ENCODE peak calls at places on chromosomes 4 and X, in seven cellular contexts. One of them, this sample, is unnamed.

GRCh38 chr4:23614284-23614892 is 275.5 kb downstream of the PPARGC1A start:
- DNase-seq in AG09319: no peak
- DNase-seq in gastrocnemius medialis: peak
- DNase-seq in stimulated activated CD4-positive, alpha-beta T cell treated with anti-CD3 and anti-CD28 coated beads, Interleukin-1b, Interleukin-23, amount 100 ng/mL, for 48 hours: no peak
- DNase-seq in activated gamma-delta T cell treated with Interleukin-2 at 50 U/mL for 16 hours: no peak
- DNase-seq in psoas muscle: no peak
- DNase-seq in nucleus accumbens: no peak
- DNase-seq in this sample: no peak

GRCh38 chr4:41426523-41426922 is 111.4 kb upstream of the LIMCH1 start:
- DNase-seq in AG09319: no peak
- DNase-seq in activated gamma-delta T cell treated with Interleukin-2 at 50 U/mL for 16 hours: no peak
- DNase-seq in gastrocnemius medialis: no peak
- DNase-seq in psoas muscle: no peak
- DNase-seq in nucleus accumbens: no peak
- DNase-seq in stimulated activated CD4-positive, alpha-beta T cell treated with anti-CD3 and anti-CD28 coated beads, Interleukin-1b, Interleukin-23, amount 100 ng/mL, for 48 hours: no peak
- DNase-seq in this sample: no peak

GRCh38 chr4:176774852-176775251 is 17.9 kb downstream of the VEGFC start:
- DNase-seq in activated gamma-delta T cell treated with Interleukin-2 at 50 U/mL for 16 hours: no peak
- DNase-seq in stimulated activated CD4-positive, alpha-beta T cell treated with anti-CD3 and anti-CD28 coated beads, Interleukin-1b, Interleukin-23, amount 100 ng/mL, for 48 hours: no peak
- DNase-seq in gastrocnemius medialis: no peak
- DNase-seq in AG09319: no peak
- DNase-seq in psoas muscle: no peak
- DNase-seq in nucleus accumbens: no peak
- DNase-seq in this sample: no peak

GRCh38 chrX:153495903-153496629 is 1.3 kb downstream of the BGN start:
- DNase-seq in psoas muscle: no peak
- DNase-seq in stimulated activated CD4-positive, alpha-beta T cell treated with anti-CD3 and anti-CD28 coated beads, Interleukin-1b, Interleukin-23, amount 100 ng/mL, for 48 hours: no peak
- DNase-seq in AG09319: no peak
- DNase-seq in activated gamma-delta T cell treated with Interleukin-2 at 50 U/mL for 16 hours: no peak
- DNase-seq in gastrocnemius medialis: no peak
- DNase-seq in nucleus accumbens: no peak
- DNase-seq in this sample: no peak

GRCh38 chrX:57286507-57287251 is at the start of gene FAAH2:
- DNase-seq in gastrocnemius medialis: no peak
- DNase-seq in psoas muscle: peak
- DNase-seq in AG09319: no peak
- DNase-seq in activated gamma-delta T cell treated with Interleukin-2 at 50 U/mL for 16 hours: peak
- DNase-seq in nucleus accumbens: no peak
- DNase-seq in stimulated activated CD4-positive, alpha-beta T cell treated with anti-CD3 and anti-CD28 coated beads, Interleukin-1b, Interleukin-23, amount 100 ng/mL, for 48 hours: peak
- DNase-seq in this sample: peak

GRCh38 chr4:122633211-122633610 is 12.3 kb upstream of the IL21 start:
- DNase-seq in nucleus accumbens: no peak
- DNase-seq in psoas muscle: no peak
- DNase-seq in gastrocnemius medialis: no peak
- DNase-seq in AG09319: peak
- DNase-seq in activated gamma-delta T cell treated with Interleukin-2 at 50 U/mL for 16 hours: no peak
- DNase-seq in stimulated activated CD4-positive, alpha-beta T cell treated with anti-CD3 and anti-CD28 coated beads, Interleukin-1b, Interleukin-23, amount 100 ng/mL, for 48 hours: no peak
- DNase-seq in this sample: no peak

GRCh38 chr4:38322709-38323108 is 341.3 kb upstream of the KLF3 start:
- DNase-seq in AG09319: peak
- DNase-seq in activated gamma-delta T cell treated with Interleukin-2 at 50 U/mL for 16 hours: no peak
- DNase-seq in psoas muscle: peak
- DNase-seq in nucleus accumbens: no peak
- DNase-seq in gastrocnemius medialis: peak
- DNase-seq in stimulated activated CD4-positive, alpha-beta T cell treated with anti-CD3 and anti-CD28 coated beads, Interleukin-1b, Interleukin-23, amount 100 ng/mL, for 48 hours: no peak
- DNase-seq in this sample: no peak

GRCh38 chr4:10762541-10762940 is 78.0 kb upstream of the CLNK start:
- DNase-seq in stimulated activated CD4-positive, alpha-beta T cell treated with anti-CD3 and anti-CD28 coated beads, Interleukin-1b, Interleukin-23, amount 100 ng/mL, for 48 hours: no peak
- DNase-seq in gastrocnemius medialis: no peak
- DNase-seq in nucleus accumbens: no peak
- DNase-seq in psoas muscle: no peak
- DNase-seq in AG09319: no peak
- DNase-seq in activated gamma-delta T cell treated with Interleukin-2 at 50 U/mL for 16 hours: no peak
- DNase-seq in this sample: no peak

GRCh38 chr4:168071304-168071703 is 21.0 kb upstream of the ANXA10 start:
- DNase-seq in nucleus accumbens: no peak
- DNase-seq in psoas muscle: no peak
- DNase-seq in activated gamma-delta T cell treated with Interleukin-2 at 50 U/mL for 16 hours: no peak
- DNase-seq in gastrocnemius medialis: no peak
- DNase-seq in stimulated activated CD4-positive, alpha-beta T cell treated with anti-CD3 and anti-CD28 coated beads, Interleukin-1b, Interleukin-23, amount 100 ng/mL, for 48 hours: no peak
- DNase-seq in AG09319: no peak
- DNase-seq in this sample: no peak

GRCh38 chr4:183596056-183596757 is 62.8 kb downstream of the RWDD4 start:
- DNase-seq in activated gamma-delta T cell treated with Interleukin-2 at 50 U/mL for 16 hours: no peak
- DNase-seq in nucleus accumbens: no peak
- DNase-seq in AG09319: no peak
- DNase-seq in stimulated activated CD4-positive, alpha-beta T cell treated with anti-CD3 and anti-CD28 coated beads, Interleukin-1b, Interleukin-23, amount 100 ng/mL, for 48 hours: no peak
- DNase-seq in gastrocnemius medialis: no peak
- DNase-seq in psoas muscle: no peak
- DNase-seq in this sample: no peak

GRCh38 chr4:65482410-65482809 is 187.9 kb downstream of the EPHA5 start:
- DNase-seq in gastrocnemius medialis: no peak
- DNase-seq in activated gamma-delta T cell treated with Interleukin-2 at 50 U/mL for 16 hours: no peak
- DNase-seq in AG09319: no peak
- DNase-seq in nucleus accumbens: no peak
- DNase-seq in psoas muscle: no peak
- DNase-seq in stimulated activated CD4-positive, alpha-beta T cell treated with anti-CD3 and anti-CD28 coated beads, Interleukin-1b, Interleukin-23, amount 100 ng/mL, for 48 hours: no peak
- DNase-seq in this sample: no peak

GRCh38 chr4:47647029-47647428 is 162.0 kb downstream of the ATP10D start:
- DNase-seq in activated gamma-delta T cell treated with Interleukin-2 at 50 U/mL for 16 hours: no peak
- DNase-seq in stimulated activated CD4-positive, alpha-beta T cell treated with anti-CD3 and anti-CD28 coated beads, Interleukin-1b, Interleukin-23, amount 100 ng/mL, for 48 hours: no peak
- DNase-seq in gastrocnemius medialis: no peak
- DNase-seq in psoas muscle: no peak
- DNase-seq in AG09319: no peak
- DNase-seq in nucleus accumbens: no peak
- DNase-seq in this sample: no peak

GRCh38 chrX:367866-368265 is 18.8 kb downstream of the PPP2R3B start:
- DNase-seq in activated gamma-delta T cell treated with Interleukin-2 at 50 U/mL for 16 hours: no peak
- DNase-seq in gastrocnemius medialis: peak
- DNase-seq in stimulated activated CD4-positive, alpha-beta T cell treated with anti-CD3 and anti-CD28 coated beads, Interleukin-1b, Interleukin-23, amount 100 ng/mL, for 48 hours: no peak
- DNase-seq in psoas muscle: peak
- DNase-seq in nucleus accumbens: no peak
- DNase-seq in AG09319: no peak
- DNase-seq in this sample: no peak

GRCh38 chr4:179325181-179325580 is 1882.9 kb upstream of the AGA start:
- DNase-seq in psoas muscle: no peak
- DNase-seq in gastrocnemius medialis: no peak
- DNase-seq in stimulated activated CD4-positive, alpha-beta T cell treated with anti-CD3 and anti-CD28 coated beads, Interleukin-1b, Interleukin-23, amount 100 ng/mL, for 48 hours: no peak
- DNase-seq in AG09319: no peak
- DNase-seq in nucleus accumbens: no peak
- DNase-seq in activated gamma-delta T cell treated with Interleukin-2 at 50 U/mL for 16 hours: no peak
- DNase-seq in this sample: no peak

GRCh38 chrX:150872773-150873336 is 25.6 kb downstream of the CD99L2 start:
- DNase-seq in activated gamma-delta T cell treated with Interleukin-2 at 50 U/mL for 16 hours: no peak
- DNase-seq in gastrocnemius medialis: peak
- DNase-seq in nucleus accumbens: no peak
- DNase-seq in psoas muscle: peak
- DNase-seq in AG09319: no peak
- DNase-seq in stimulated activated CD4-positive, alpha-beta T cell treated with anti-CD3 and anti-CD28 coated beads, Interleukin-1b, Interleukin-23, amount 100 ng/mL, for 48 hours: no peak
- DNase-seq in this sample: no peak

GRCh38 chrX:17432158-17432557 is 57.2 kb downstream of the NHS start:
- DNase-seq in AG09319: no peak
- DNase-seq in activated gamma-delta T cell treated with Interleukin-2 at 50 U/mL for 16 hours: no peak
- DNase-seq in gastrocnemius medialis: no peak
- DNase-seq in stimulated activated CD4-positive, alpha-beta T cell treated with anti-CD3 and anti-CD28 coated beads, Interleukin-1b, Interleukin-23, amount 100 ng/mL, for 48 hours: no peak
- DNase-seq in psoas muscle: no peak
- DNase-seq in nucleus accumbens: no peak
- DNase-seq in this sample: no peak

GRCh38 chr4:561456-561855 is 14.6 kb downstream of the TMEM271 start:
- DNase-seq in activated gamma-delta T cell treated with Interleukin-2 at 50 U/mL for 16 hours: no peak
- DNase-seq in nucleus accumbens: no peak
- DNase-seq in gastrocnemius medialis: no peak
- DNase-seq in psoas muscle: no peak
- DNase-seq in stimulated activated CD4-positive, alpha-beta T cell treated with anti-CD3 and anti-CD28 coated beads, Interleukin-1b, Interleukin-23, amount 100 ng/mL, for 48 hours: no peak
- DNase-seq in AG09319: no peak
- DNase-seq in this sample: no peak

GRCh38 chr4:836781-837301 is 10.9 kb upstream of the CPLX1 start:
- DNase-seq in stimulated activated CD4-positive, alpha-beta T cell treated with anti-CD3 and anti-CD28 coated beads, Interleukin-1b, Interleukin-23, amount 100 ng/mL, for 48 hours: no peak
- DNase-seq in activated gamma-delta T cell treated with Interleukin-2 at 50 U/mL for 16 hours: no peak
- DNase-seq in nucleus accumbens: no peak
- DNase-seq in gastrocnemius medialis: no peak
- DNase-seq in psoas muscle: peak
- DNase-seq in AG09319: no peak
- DNase-seq in this sample: no peak

GRCh38 chr4:38013461-38014366 is 53.5 kb downstream of the PTTG2 start:
- DNase-seq in gastrocnemius medialis: peak
- DNase-seq in nucleus accumbens: no peak
- DNase-seq in activated gamma-delta T cell treated with Interleukin-2 at 50 U/mL for 16 hours: no peak
- DNase-seq in AG09319: no peak
- DNase-seq in stimulated activated CD4-positive, alpha-beta T cell treated with anti-CD3 and anti-CD28 coated beads, Interleukin-1b, Interleukin-23, amount 100 ng/mL, for 48 hours: no peak
- DNase-seq in psoas muscle: peak
- DNase-seq in this sample: peak

GRCh38 chrX:22090181-22090580 is 58.1 kb downstream of the PHEX start:
- DNase-seq in stimulated activated CD4-positive, alpha-beta T cell treated with anti-CD3 and anti-CD28 coated beads, Interleukin-1b, Interleukin-23, amount 100 ng/mL, for 48 hours: no peak
- DNase-seq in activated gamma-delta T cell treated with Interleukin-2 at 50 U/mL for 16 hours: no peak
- DNase-seq in psoas muscle: no peak
- DNase-seq in nucleus accumbens: no peak
- DNase-seq in gastrocnemius medialis: no peak
- DNase-seq in AG09319: no peak
- DNase-seq in this sample: no peak

GRCh38 chr4:119124314-119124713 is 11.3 kb upstream of the MYOZ2 start:
- DNase-seq in nucleus accumbens: no peak
- DNase-seq in activated gamma-delta T cell treated with Interleukin-2 at 50 U/mL for 16 hours: no peak
- DNase-seq in gastrocnemius medialis: no peak
- DNase-seq in stimulated activated CD4-positive, alpha-beta T cell treated with anti-CD3 and anti-CD28 coated beads, Interleukin-1b, Interleukin-23, amount 100 ng/mL, for 48 hours: no peak
- DNase-seq in psoas muscle: no peak
- DNase-seq in AG09319: peak
- DNase-seq in this sample: no peak

GRCh38 chr4:99934891-99935290 is 11.5 kb downstream of the DNAJB14 start:
- DNase-seq in AG09319: no peak
- DNase-seq in psoas muscle: no peak
- DNase-seq in stimulated activated CD4-positive, alpha-beta T cell treated with anti-CD3 and anti-CD28 coated beads, Interleukin-1b, Interleukin-23, amount 100 ng/mL, for 48 hours: no peak
- DNase-seq in activated gamma-delta T cell treated with Interleukin-2 at 50 U/mL for 16 hours: no peak
- DNase-seq in gastrocnemius medialis: no peak
- DNase-seq in nucleus accumbens: no peak
- DNase-seq in this sample: no peak

GRCh38 chr4:53767503-53767902 is 176.2 kb upstream of the LNX1 start:
- DNase-seq in AG09319: peak
- DNase-seq in gastrocnemius medialis: no peak
- DNase-seq in nucleus accumbens: no peak
- DNase-seq in psoas muscle: no peak
- DNase-seq in activated gamma-delta T cell treated with Interleukin-2 at 50 U/mL for 16 hours: no peak
- DNase-seq in stimulated activated CD4-positive, alpha-beta T cell treated with anti-CD3 and anti-CD28 coated beads, Interleukin-1b, Interleukin-23, amount 100 ng/mL, for 48 hours: no peak
- DNase-seq in this sample: no peak

GRCh38 chr4:5890063-5890727 is 2.7 kb downstream of the CRMP1 start:
- DNase-seq in nucleus accumbens: no peak
- DNase-seq in gastrocnemius medialis: no peak
- DNase-seq in psoas muscle: no peak
- DNase-seq in stimulated activated CD4-positive, alpha-beta T cell treated with anti-CD3 and anti-CD28 coated beads, Interleukin-1b, Interleukin-23, amount 100 ng/mL, for 48 hours: no peak
- DNase-seq in AG09319: no peak
- DNase-seq in activated gamma-delta T cell treated with Interleukin-2 at 50 U/mL for 16 hours: no peak
- DNase-seq in this sample: peak

This sample was measured in NCI-H2081 treated with DMSO at 0.1 percent for 48 hours.